ENCODE peak calls at places on chromosomes 16 and 17, in six cellular contexts. Z is PC-3; D is OCI-LY7; B is CD4-positive, alpha-beta T cell; A is ovary; M is IMR-90. N is an unnamed sample.

GRCh38 chr17:17888371-17888770 is 51.6 kb upstream of the SREBF1 start:
- DNase-seq in D (no peak), B (no peak), Z (no peak), M (no peak), A (no peak), N (no peak)

GRCh38 chr17:40615295-40615988 is 32.2 kb downstream of the SMARCE1 start:
- DNase-seq in D (peak), Z (peak), B (no peak), A (peak), M (peak), N (peak)

GRCh38 chr17:8857919-8858318 is 9.6 kb downstream of the PIK3R6 start:
- DNase-seq in M (peak), Z (no peak), B (no peak), D (peak), A (no peak), N (peak)

GRCh38 chr16:7755347-7755746 is 422.7 kb downstream of the RBFOX1 start:
- DNase-seq in B (no peak), M (no peak), A (no peak), Z (no peak), D (no peak), N (no peak)

GRCh38 chr16:77077523-77077922 is 113.5 kb upstream of the MON1B start:
- DNase-seq in D (no peak), M (no peak), Z (no peak), B (no peak), A (no peak), N (no peak)

GRCh38 chr16:11615756-11616447 is 29.2 kb upstream of the LITAF start:
- DNase-seq in Z (no peak), D (no peak), M (peak), B (no peak), A (no peak), N (no peak)

GRCh38 chr16:69286941-69287713 is 24.0 kb upstream of the VPS4A start:
- DNase-seq in M (peak), B (no peak), D (peak), Z (peak), A (peak), N (peak)

GRCh38 chr17:67059372-67059771 is 15.0 kb downstream of the CACNG1 start:
- DNase-seq in M (no peak), B (no peak), A (no peak), D (no peak), Z (no peak), N (no peak)

GRCh38 chr16:10016761-10017160 is 165.5 kb downstream of the GRIN2A start:
- DNase-seq in A (no peak), M (no peak), D (no peak), B (no peak), Z (no peak), N (no peak)

GRCh38 chr17:35486920-35487727 is 38.6 kb upstream of the SLFN13 start:
- DNase-seq in A (peak), B (peak), M (peak), Z (no peak), D (no peak), N (peak)

GRCh38 chr16:946048-946395 is 24.8 kb downstream of the LMF1 start:
- DNase-seq in M (peak), B (no peak), Z (no peak), A (no peak), D (no peak), N (no peak)

GRCh38 chr17:9080296-9080914 is 59.1 kb downstream of the NTN1 start:
- DNase-seq in A (no peak), B (no peak), Z (no peak), D (no peak), M (no peak), N (no peak)

GRCh38 chr16:3934491-3935185 is 54.1 kb upstream of the CREBBP start:
- DNase-seq in M (no peak), B (no peak), Z (no peak), D (no peak), A (no peak), N (no peak)

GRCh38 chr17:16484445-16485169 is 7.4 kb downstream of the LRRC75A start:
- DNase-seq in A (peak), B (no peak), D (no peak), Z (no peak), M (no peak), N (no peak)

GRCh38 chr17:78774956-78775571 is 7.0 kb downstream of the CYTH1 start:
- DNase-seq in M (no peak), A (no peak), B (peak), D (peak), Z (no peak), N (no peak)

GRCh38 chr17:78316867-78317816 is 42.7 kb downstream of the SOCS3 start:
- DNase-seq in A (no peak), D (no peak), M (peak), B (no peak), Z (peak), N (peak)

GRCh38 chr16:80569440-80570105 is 28.8 kb downstream of the DYNLRB2 start:
- DNase-seq in B (no peak), D (no peak), M (peak), Z (peak), A (no peak), N (peak)

GRCh38 chr16:77171750-77172635 is 19.0 kb upstream of the MON1B start:
- DNase-seq in M (peak), A (no peak), Z (peak), D (peak), B (no peak), N (peak)

GRCh38 chr17:79168486-79169055 is 93.9 kb downstream of the ENGASE start:
- DNase-seq in M (no peak), B (no peak), A (no peak), D (no peak), Z (peak), N (no peak)

GRCh38 chr16:9125658-9126492 is 34.4 kb downstream of the HAPSTR1 start:
- DNase-seq in D (no peak), Z (no peak), B (no peak), A (no peak), M (no peak), N (no peak)

GRCh38 chr17:74202879-74203432 is 522 bp upstream of the RPL38 start:
- DNase-seq in Z (peak), M (no peak), B (no peak), A (no peak), D (no peak), N (no peak)

GRCh38 chr17:746783-747629 is 5.1 kb downstream of the GEMIN4 start:
- DNase-seq in B (no peak), M (no peak), A (no peak), Z (no peak), D (no peak), N (no peak)

GRCh38 chr17:9905902-9906301 is 831 bp upstream of the RCVRN start:
- DNase-seq in A (no peak), B (no peak), Z (peak), D (peak), M (no peak), N (peak)

GRCh38 chr17:22469101-22469880 is 777.0 kb downstream of the KCNJ18 start:
- DNase-seq in Z (no peak), M (no peak), B (no peak), D (no peak), A (no peak), N (no peak)

GRCh38 chr17:12596961-12597360 is 68.7 kb upstream of the MYOCD start:
- DNase-seq in Z (no peak), B (no peak), A (no peak), D (no peak), M (no peak), N (no peak)

GRCh38 chr17:6374761-6375312 is 60.1 kb downstream of the AIPL1 start:
- DNase-seq in D (no peak), B (no peak), A (no peak), M (peak), Z (peak), N (peak)

GRCh38 chr17:78396436-78397335 is 18.2 kb downstream of the PGS1 start:
- DNase-seq in M (no peak), B (no peak), A (no peak), Z (no peak), D (no peak), N (no peak)

GRCh38 chr17:54900457-54901229 is at the start of gene TOM1L1:
- DNase-seq in B (no peak), M (peak), Z (peak), A (peak), D (no peak), N (peak)
- TF ChIP-seq CTCF in B (no peak), M (peak), Z (peak), A (no peak), D (no peak), N (peak)

GRCh38 chr17:50380369-50381259 is 7.6 kb downstream of the EME1 start:
- DNase-seq in A (no peak), Z (peak), B (no peak), D (no peak), M (no peak), N (no peak)
- TF ChIP-seq CTCF in A (no peak), Z (peak), B (no peak), D (peak), M (peak), N (no peak)

GRCh38 chr16:51150159-51150893 is 744 bp downstream of the SALL1 start:
- DNase-seq in D (no peak), B (no peak), A (peak), M (no peak), Z (no peak), N (no peak)
- TF ChIP-seq CTCF in D (no peak), B (no peak), A (no peak), M (no peak), Z (no peak), N (no peak)

DNA sequence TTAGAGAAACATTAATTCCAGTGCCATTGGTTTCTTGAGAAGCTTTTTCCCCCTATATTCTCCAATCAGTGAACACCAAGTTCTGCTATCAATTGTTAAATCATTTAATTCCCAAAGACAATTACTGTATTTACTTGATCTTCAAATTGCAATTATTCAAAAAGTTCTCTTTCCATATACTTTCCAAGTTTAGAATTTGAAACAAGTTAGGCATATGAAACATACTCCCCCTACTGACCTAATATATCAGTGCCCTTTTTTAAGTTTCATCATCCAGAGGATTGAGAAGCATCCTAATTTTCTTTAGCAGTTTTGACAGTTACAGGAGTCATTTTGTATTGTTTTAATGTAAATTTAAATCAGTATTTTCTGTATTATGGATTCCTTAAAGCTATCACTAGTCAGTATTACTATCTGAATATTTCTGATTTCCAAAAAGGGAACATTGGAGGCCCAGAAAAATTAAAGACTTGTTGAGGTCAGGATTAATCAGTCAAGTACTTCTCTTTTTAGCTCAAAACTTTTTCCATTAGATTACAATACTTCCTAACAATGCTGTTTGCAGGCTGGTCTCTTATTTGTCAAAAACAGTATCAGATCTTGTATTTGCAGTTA is 16.3 kb downstream of the MEIOC start:
- DNase-seq in A (no peak), M (peak), B (no peak), D (peak), Z (peak), N (peak)
- TF ChIP-seq CTCF in A (no peak), M (peak), B (peak), D (peak), Z (peak), N (peak)

GRCh38 chr16:88390760-88391496 is 8.2 kb downstream of the ZNF469 start:
- DNase-seq in A (no peak), D (no peak), Z (no peak), M (no peak), B (no peak), N (no peak)
- TF ChIP-seq CTCF in A (no peak), D (no peak), Z (no peak), M (no peak), B (no peak), N (no peak)